ENCODE peak calls at places on chromosome 1, in nine cellular contexts. A is endothelial cell of umbilical vein, T is HCT116, K is prostate gland, V is adrenal gland, C is body of pancreas, O is vagina, H is IMR-90, P is upper lobe of left lung. G is an unnamed sample.

GRCh38 chr1:166302919-166303758 is 136.3 kb upstream of the FAM78B start:
- DNase-seq in C (no peak), P (no peak), A (no peak), O (no peak), T (no peak), K (no peak), H (no peak), V (no peak), G (no peak)

GRCh38 chr1:154953611-154954038 is 2.3 kb downstream of the PBXIP1 start:
- DNase-seq in P (no peak), K (no peak), V (peak; percentile 39), H (no peak), A (no peak), C (no peak), T (no peak), O (no peak), G (no peak)

GRCh38 chr1:206897175-206897574 is at the start of gene IL24:
- DNase-seq in P (no peak), A (no peak), T (no peak), H (no peak), V (no peak), K (no peak), C (no peak), O (no peak), G (no peak)

GRCh38 chr1:25553749-25554425 is 10.5 kb downstream of the LDLRAP1 start:
- DNase-seq in V (peak; percentile 69), C (no peak), A (no peak), T (no peak), H (no peak), K (no peak), P (no peak), O (no peak), G (no peak)

GRCh38 chr1:35637401-35637809 is 3.9 kb downstream of the PSMB2 start:
- DNase-seq in A (peak; percentile 65), H (peak; percentile 62), P (no peak), C (no peak), T (no peak), O (no peak), K (no peak), V (no peak), G (no peak)

GRCh38 chr1:99728494-99729235 is 37.8 kb downstream of the FRRS1 start:
- DNase-seq in O (no peak), H (peak; percentile 28), A (peak; percentile 74), P (no peak), C (no peak), T (peak; percentile 41), K (no peak), V (no peak), G (no peak)

GRCh38 chr1:90126834-90127233 is 131.9 kb downstream of the ZNF326 start:
- DNase-seq in V (no peak), O (no peak), K (no peak), T (no peak), A (no peak), C (no peak), H (no peak), P (no peak), G (no peak)

GRCh38 chr1:2530501-2531361 is 668 bp upstream of the HES5 start:
- DNase-seq in V (peak; percentile 41), C (peak; percentile 48), H (no peak), P (peak; percentile 65), O (no peak), K (peak; percentile 63), T (no peak), A (no peak), G (no peak)

GRCh38 chr1:66944330-66945274 is 19.8 kb downstream of the MIER1 start:
- DNase-seq in K (no peak), H (peak; percentile 85), O (no peak), A (peak; percentile 80), V (peak; percentile 88), T (peak; percentile 52), P (peak; percentile 55), C (peak; percentile 44), G (peak; percentile 59)

GRCh38 chr1:5747428-5748285 is 244.6 kb downstream of the NPHP4 start:
- DNase-seq in T (no peak), O (no peak), A (no peak), V (no peak), H (no peak), K (no peak), C (no peak), P (no peak), G (peak; percentile 1)

GRCh38 chr1:9183441-9183840 is 51.1 kb upstream of the H6PD start:
- DNase-seq in V (no peak), P (no peak), H (no peak), O (no peak), K (no peak), T (no peak), A (no peak), C (no peak), G (no peak)

GRCh38 chr1:9181176-9181906 is 52.4 kb upstream of the GPR157 start:
- DNase-seq in K (no peak), O (no peak), P (peak; percentile 70), H (peak; percentile 49), T (peak; percentile 27), V (peak; percentile 80), A (peak; percentile 74), C (peak; percentile 53), G (peak; percentile 41)

GRCh38 chr1:9182784-9183257 is 51.8 kb upstream of the H6PD start:
- DNase-seq in K (no peak), T (no peak), O (no peak), V (no peak), H (no peak), C (no peak), A (no peak), P (no peak), G (no peak)

GRCh38 chr1:9183898-9184297 is 50.7 kb upstream of the H6PD start:
- DNase-seq in T (no peak), V (no peak), K (no peak), O (no peak), A (no peak), C (no peak), P (no peak), H (no peak), G (no peak)

GRCh38 chr1:9181990-9182783 is 52.4 kb upstream of the H6PD start:
- DNase-seq in K (no peak), A (peak; percentile 64), P (peak; percentile 56), V (peak; percentile 64), C (no peak), T (no peak), H (no peak), O (no peak), G (no peak)
- TF ChIP-seq POLR2A in K (peak; percentile 59), A (peak; percentile 57), P (peak; percentile 67), V (peak; percentile 20), C (peak; percentile 24), T (peak; percentile 62), H (no peak), O (no peak), G (no peak)

DNA sequence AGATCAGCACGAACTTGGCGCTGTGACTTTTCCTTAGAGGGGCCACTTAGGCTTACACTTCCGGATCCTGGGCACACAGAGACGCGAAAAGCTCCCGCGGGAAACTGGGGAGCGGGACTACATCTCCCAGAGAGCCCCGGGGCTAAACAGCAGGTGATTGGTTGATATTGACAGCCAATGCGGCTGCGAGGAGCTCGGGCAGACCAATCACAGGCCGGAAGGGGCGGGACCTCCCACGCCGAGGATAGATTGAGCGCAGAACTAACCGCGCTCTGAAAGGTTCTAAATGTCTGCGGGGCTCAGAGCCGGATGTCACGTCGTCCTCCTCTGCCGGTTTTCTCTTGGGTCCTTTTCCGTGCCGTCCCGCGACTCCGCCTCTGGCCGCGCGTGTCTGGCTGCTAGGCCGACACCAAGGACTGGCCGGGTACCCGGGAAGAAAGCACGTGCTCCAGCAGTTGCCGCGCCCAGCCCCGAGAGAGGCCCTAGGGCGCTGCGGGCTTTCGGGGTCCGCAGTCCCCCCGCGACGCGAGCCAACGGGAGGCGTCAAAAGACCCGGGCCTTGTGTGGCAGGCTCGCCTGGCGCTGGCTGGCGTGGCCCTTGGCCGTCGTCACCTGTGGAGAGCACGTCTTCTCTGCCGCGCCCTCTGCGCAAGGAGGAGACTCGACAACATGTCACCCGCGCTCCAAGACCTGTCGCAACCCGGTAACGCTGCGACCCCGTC is at the start of gene MTR:
- DNase-seq in T (peak; percentile 97), P (peak; percentile 98), O (peak; percentile 99), A (peak; percentile 98), H (peak; percentile 95), V (peak; percentile 99), C (peak; percentile 99), K (peak; percentile 99), G (peak; percentile 97)
- TF ChIP-seq CTCF in T (no peak), P (no peak), O (no peak), A (no peak), H (no peak), V (no peak), C (no peak), K (no peak), G (no peak)

GRCh38 chr1:3668148-3668547 is 15.8 kb downstream of the TP73 start:
- DNase-seq in K (no peak), T (no peak), V (no peak), P (no peak), H (no peak), A (no peak), C (no peak), O (no peak), G (no peak)

GRCh38 chr1:3669971-3670431 is 17.7 kb downstream of the TP73 start:
- DNase-seq in T (no peak), C (no peak), V (no peak), K (no peak), P (no peak), O (no peak), A (no peak), H (no peak), G (no peak)

GRCh38 chr1:3670823-3671251 is 18.5 kb downstream of the TP73 start:
- DNase-seq in K (no peak), C (no peak), H (no peak), O (no peak), A (no peak), T (no peak), P (peak; percentile 19), V (no peak), G (no peak)

GRCh38 chr1:3669421-3669821 is 17.1 kb downstream of the TP73 start:
- DNase-seq in T (no peak), O (no peak), C (no peak), K (no peak), H (no peak), A (no peak), V (no peak), P (peak; percentile 18), G (no peak)

DNA sequence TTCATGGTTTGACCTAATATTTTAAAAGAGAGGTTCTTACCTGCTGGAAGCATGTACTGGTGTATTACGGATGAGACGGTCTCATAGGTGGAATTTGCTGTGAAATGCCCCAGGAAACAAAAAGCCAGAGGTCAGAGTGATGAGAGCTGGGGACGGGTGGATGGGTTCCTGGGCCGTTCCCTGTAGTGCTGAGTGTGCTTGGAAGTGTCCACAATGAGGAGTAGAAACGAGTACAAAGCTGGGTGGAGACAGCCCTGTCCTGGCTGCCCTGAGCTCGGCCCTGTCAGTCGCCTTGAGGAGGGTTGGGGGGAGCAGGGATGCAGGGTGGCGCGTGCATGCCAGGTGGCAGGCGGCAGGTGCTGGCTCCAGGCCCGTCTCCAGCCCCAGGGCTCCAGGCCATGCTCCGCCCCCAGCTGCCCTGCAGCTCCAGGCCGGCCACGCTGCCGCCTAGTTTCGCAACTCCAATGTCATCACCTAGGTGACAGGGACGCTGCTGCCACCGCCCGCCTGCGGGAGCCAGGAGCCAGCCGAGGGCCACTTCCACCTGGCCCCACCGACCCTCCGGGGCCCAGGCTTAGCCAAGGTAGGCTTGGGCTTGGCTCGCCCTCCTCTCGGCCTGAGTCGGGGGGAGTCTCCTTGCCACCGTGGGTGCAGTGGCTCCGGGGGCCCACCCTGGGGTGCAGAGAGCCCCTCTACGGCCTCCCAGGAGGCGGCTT is 16.4 kb downstream of the TP73 start:
- DNase-seq in K (peak; percentile 87), H (no peak), T (peak; percentile 49), V (peak; percentile 93), O (no peak), A (no peak), C (peak; percentile 97), P (peak; percentile 95), G (peak; percentile 23)
- H3K4me1 ChIP-seq in K (no peaks in the 10 kb centered on the region), H (no peaks in the 10 kb centered on the region), T (peaks cover 56% of the 10 kb centered on the region), V (no peaks in the 10 kb centered on the region), O (peaks cover 10% of the 10 kb centered on the region), A (peaks cover 6% of the 10 kb centered on the region), C (peaks cover 23% of the 10 kb centered on the region), P (peaks cover 16% of the 10 kb centered on the region), G (peaks cover 3% of the 10 kb centered on the region)

GRCh38 chr1:23804183-23804582 is 3.6 kb upstream of the GALE start:
- DNase-seq in O (no peak), A (no peak), C (no peak), V (no peak), K (no peak), P (no peak), H (no peak), T (no peak), G (no peak)
- TF ChIP-seq POLR2A in O (no peak), A (no peak), C (no peak), V (no peak), K (no peak), P (no peak), H (no peak), T (no peak), G (no peak)

G was measured in tibial nerve.